ENCODE peak calls at places on chromosomes 11 and 22, in ten cellular contexts. F is mucosa of gallbladder; D is thoracic aorta; A is globus pallidus; G is HEK293T; C is activated T-helper 2 cell treated with anti-CD3 and anti-CD28 coated beads, Interferon-gamma antibody, Interleukin-2, Interleukin-4, amounts not matched to agents 10 μg/mL and 5 μg/mL and 100 μg/mL, durations not matched to agents 14 hours and 24 hours and 36 hours; I is transverse colon; X is substantia nigra; Y is nucleus accumbens; E is activated CD8-positive, alpha-beta memory T cell treated with anti-CD3 and anti-CD28 coated beads, Interleukin-2, amount 50 U/mL, for 48 hours. K is an unnamed sample.
A peak's percentile ranks its signal among the peaks of the same experiment; 100 is the strongest.

GRCh38 chr11:434496-434895 is 7.3 kb downstream of the ANO9 start:
- DNase-seq in F (no peak), D (no peak), C (no peak), A (no peak), E (no peak), I (no peak), X (no peak), Y (no peak), G (no peak), K (no peak)

GRCh38 chr11:73866095-73866579 is 10.5 kb downstream of the COA4 start:
- DNase-seq in F (no peak), E (no peak), Y (no peak), G (no peak), A (no peak), D (no peak), X (no peak), I (no peak), C (no peak), K (peak; percentile 24)

GRCh38 chr11:47124675-47125074 is 52.0 kb downstream of the ARFGAP2 start:
- DNase-seq in C (no peak), G (no peak), A (no peak), F (no peak), E (no peak), D (no peak), Y (no peak), I (no peak), X (no peak), K (no peak)

GRCh38 chr11:6200975-6201374 is 2.0 kb downstream of the OR52W1 start:
- DNase-seq in C (no peak), X (no peak), F (peak; percentile 33), E (no peak), A (peak; percentile 16), I (peak; percentile 17), Y (no peak), G (no peak), D (no peak), K (no peak)

GRCh38 chr22:17951315-17951714 is 73.0 kb downstream of the MICAL3 start:
- DNase-seq in Y (no peak), I (no peak), D (no peak), F (no peak), E (no peak), C (no peak), G (no peak), A (no peak), X (no peak), K (no peak)

GRCh38 chr11:19995131-19995530 is 165.1 kb downstream of the DBX1 start:
- DNase-seq in C (no peak), I (no peak), D (no peak), Y (no peak), X (no peak), E (no peak), F (no peak), G (no peak), A (no peak), K (no peak)

GRCh38 chr22:37442537-37442936 is 15.3 kb upstream of the ELFN2 start:
- DNase-seq in G (no peak), C (no peak), E (no peak), X (no peak), I (no peak), A (no peak), Y (no peak), D (no peak), F (no peak), K (no peak)

GRCh38 chr11:133746663-133747306 is 98.5 kb downstream of the SPATA19 start:
- DNase-seq in D (no peak), C (no peak), A (no peak), G (no peak), E (no peak), F (no peak), Y (no peak), I (no peak), X (no peak), K (no peak)

GRCh38 chr11:129434641-129435498 is 59.2 kb downstream of the BARX2 start:
- DNase-seq in Y (no peak), E (no peak), D (no peak), C (no peak), X (no peak), I (no peak), G (no peak), A (no peak), F (no peak), K (no peak)

GRCh38 chr11:124846058-124846719 is 19.0 kb upstream of the ROBO3 start:
- DNase-seq in D (no peak), Y (no peak), E (no peak), C (no peak), X (no peak), I (no peak), A (no peak), G (no peak), F (no peak), K (no peak)

GRCh38 chr22:46063861-46064235 is 86.5 kb upstream of the PPARA start:
- DNase-seq in D (no peak), A (no peak), X (no peak), C (no peak), E (no peak), Y (no peak), I (peak; percentile 21), F (no peak), G (no peak), K (peak; percentile 48)

GRCh38 chr22:24409707-24410106 is 17.7 kb upstream of the ADORA2A start:
- DNase-seq in E (no peak), X (no peak), C (no peak), G (no peak), I (no peak), A (no peak), F (no peak), D (no peak), Y (no peak), K (no peak)

GRCh38 chr11:7576671-7577225 is 62.9 kb downstream of the PPFIBP2 start:
- DNase-seq in D (no peak), E (no peak), Y (no peak), G (no peak), I (no peak), X (no peak), C (no peak), F (peak; percentile 47), A (no peak), K (no peak)

GRCh38 chr11:17831883-17832282 is 97.3 kb downstream of the KCNC1 start:
- DNase-seq in D (no peak), F (no peak), X (no peak), G (no peak), I (no peak), C (no peak), Y (no peak), A (no peak), E (no peak), K (no peak)

GRCh38 chr11:68832476-68833176 is 9.1 kb downstream of the CPT1A start:
- DNase-seq in I (peak; percentile 53), C (no peak), G (no peak), F (no peak), X (no peak), A (no peak), D (no peak), Y (no peak), E (no peak), K (no peak)

GRCh38 chr11:1854949-1855885 is 2.3 kb downstream of the LSP1 start:
- DNase-seq in E (peak; percentile 72), A (no peak), G (no peak), Y (no peak), I (no peak), X (no peak), D (no peak), F (no peak), C (no peak), K (no peak)

GRCh38 chr11:115132829-115133228 is 371.4 kb downstream of the CADM1 start:
- DNase-seq in F (no peak), C (no peak), G (peak; percentile 60), I (peak; percentile 21), X (no peak), D (no peak), A (no peak), E (no peak), Y (no peak), K (no peak)

GRCh38 chr22:30943368-30943767 is 25.2 kb downstream of the MORC2 start:
- DNase-seq in X (no peak), D (no peak), C (peak; percentile 54), Y (no peak), G (no peak), I (no peak), F (no peak), E (no peak), A (no peak), K (no peak)

GRCh38 chr22:16949561-16949960 is 58.5 kb downstream of the GAB4 start:
- DNase-seq in D (no peak), A (no peak), X (no peak), E (no peak), G (no peak), F (no peak), Y (no peak), C (no peak), I (no peak), K (no peak)

GRCh38 chr11:3109921-3110706 is 52.9 kb upstream of the CARS1 start:
- DNase-seq in F (no peak), A (no peak), X (no peak), I (peak; percentile 45), C (no peak), G (peak; percentile 75), E (peak; percentile 71), D (peak; percentile 1), Y (no peak), K (peak; percentile 42)

GRCh38 chr11:77370217-77370616 is 68.7 kb upstream of the GDPD4 start:
- DNase-seq in A (no peak), G (no peak), D (no peak), Y (no peak), F (no peak), E (no peak), C (no peak), I (no peak), X (no peak), K (no peak)

GRCh38 chr11:86459682-86460460 is 85.2 kb downstream of the CCDC81 start:
- DNase-seq in E (no peak), D (peak; percentile 29), Y (no peak), C (no peak), F (peak; percentile 68), I (no peak), A (no peak), G (no peak), X (no peak), K (peak; percentile 74)

GRCh38 chr11:33266418-33267215 is 9.4 kb downstream of the HIPK3 start:
- DNase-seq in Y (no peak), C (no peak), X (no peak), E (no peak), I (no peak), A (no peak), D (no peak), G (no peak), F (peak; percentile 27), K (peak; percentile 60)

GRCh38 chr11:20131744-20132666 is 28.3 kb downstream of the DBX1 start:
- DNase-seq in D (no peak), I (peak; percentile 70), C (peak; percentile 20), G (peak; percentile 68), F (peak; percentile 62), E (peak; percentile 71), X (peak; percentile 22), A (peak; percentile 53), Y (no peak), K (peak; percentile 84)

GRCh38 chr11:8697056-8697455 is 14.5 kb downstream of the RPL27A start:
- DNase-seq in Y (no peak), F (no peak), D (no peak), X (no peak), C (no peak), I (no peak), G (no peak), A (no peak), E (no peak), K (no peak)

GRCh38 chr22:50529416-50530279 is at the start of gene TYMP:
- DNase-seq in Y (no peak), E (peak; percentile 88), D (no peak), X (no peak), I (peak; percentile 90), G (no peak), F (peak; percentile 71), A (no peak), C (peak; percentile 76), K (no peak)

GRCh38 chr11:36264601-36265344 is 24.5 kb downstream of the COMMD9 start:
- DNase-seq in Y (no peak), D (no peak), X (no peak), E (no peak), A (no peak), C (no peak), G (no peak), I (no peak), F (no peak), K (no peak)

GRCh38 chr11:1296287-1296686 is 13.1 kb downstream of the TOLLIP start:
- DNase-seq in Y (no peak), X (no peak), F (no peak), G (no peak), C (no peak), A (no peak), I (no peak), D (no peak), E (no peak), K (no peak)